ENCODE peak calls at places on chromosomes 6 and 20, in eight cellular contexts. One of them, this sample, is unnamed.

GRCh38 chr6:133130863-133131262 is 110.3 kb upstream of the EYA4 start:
- DNase-seq in CD8-positive, alpha-beta T cell: no peak
- DNase-seq in heart left ventricle: peak
- DNase-seq in tibial artery: no peak
- DNase-seq in ascending aorta: no peak
- DNase-seq in upper lobe of right lung: peak
- DNase-seq in astrocyte: peak
- DNase-seq in tibial nerve: no peak
- DNase-seq in this sample: peak

GRCh38 chr20:2379511-2380229 is 1.0 kb upstream of the TGM6 start:
- DNase-seq in CD8-positive, alpha-beta T cell: no peak
- DNase-seq in heart left ventricle: no peak
- DNase-seq in tibial artery: no peak
- DNase-seq in ascending aorta: no peak
- DNase-seq in upper lobe of right lung: no peak
- DNase-seq in astrocyte: no peak
- DNase-seq in tibial nerve: no peak
- DNase-seq in this sample: no peak

GRCh38 chr6:34692280-34692679 is 4.3 kb downstream of the ILRUN start:
- DNase-seq in CD8-positive, alpha-beta T cell: no peak
- DNase-seq in heart left ventricle: no peak
- DNase-seq in tibial artery: no peak
- DNase-seq in ascending aorta: no peak
- DNase-seq in upper lobe of right lung: no peak
- DNase-seq in astrocyte: no peak
- DNase-seq in tibial nerve: no peak
- DNase-seq in this sample: no peak

GRCh38 chr6:17965397-17965796 is 22.0 kb downstream of the KIF13A start:
- DNase-seq in CD8-positive, alpha-beta T cell: no peak
- DNase-seq in heart left ventricle: no peak
- DNase-seq in tibial artery: no peak
- DNase-seq in ascending aorta: no peak
- DNase-seq in upper lobe of right lung: no peak
- DNase-seq in astrocyte: peak
- DNase-seq in tibial nerve: no peak
- DNase-seq in this sample: no peak

GRCh38 chr6:52514514-52514913 is 62.3 kb downstream of the TRAM2 start:
- DNase-seq in CD8-positive, alpha-beta T cell: no peak
- DNase-seq in heart left ventricle: no peak
- DNase-seq in tibial artery: peak
- DNase-seq in ascending aorta: peak
- DNase-seq in upper lobe of right lung: no peak
- DNase-seq in astrocyte: peak
- DNase-seq in tibial nerve: peak
- DNase-seq in this sample: no peak

GRCh38 chr6:145685932-145686331 is 49.4 kb downstream of the EPM2A start:
- DNase-seq in CD8-positive, alpha-beta T cell: no peak
- DNase-seq in heart left ventricle: no peak
- DNase-seq in tibial artery: no peak
- DNase-seq in ascending aorta: no peak
- DNase-seq in upper lobe of right lung: no peak
- DNase-seq in astrocyte: no peak
- DNase-seq in tibial nerve: no peak
- DNase-seq in this sample: no peak

GRCh38 chr20:5859611-5860010 is 90.7 kb downstream of the TRMT6 start:
- DNase-seq in CD8-positive, alpha-beta T cell: no peak
- DNase-seq in heart left ventricle: no peak
- DNase-seq in tibial artery: no peak
- DNase-seq in ascending aorta: no peak
- DNase-seq in upper lobe of right lung: no peak
- DNase-seq in astrocyte: peak
- DNase-seq in tibial nerve: no peak
- DNase-seq in this sample: no peak

GRCh38 chr20:24208652-24209051 is 220.1 kb upstream of the GGTLC1 start:
- DNase-seq in CD8-positive, alpha-beta T cell: no peak
- DNase-seq in heart left ventricle: no peak
- DNase-seq in tibial artery: no peak
- DNase-seq in ascending aorta: no peak
- DNase-seq in upper lobe of right lung: no peak
- DNase-seq in astrocyte: no peak
- DNase-seq in tibial nerve: no peak
- DNase-seq in this sample: no peak

GRCh38 chr6:50128420-50129005 is 78.8 kb upstream of the DEFB112 start:
- DNase-seq in CD8-positive, alpha-beta T cell: no peak
- DNase-seq in heart left ventricle: no peak
- DNase-seq in tibial artery: no peak
- DNase-seq in ascending aorta: no peak
- DNase-seq in upper lobe of right lung: no peak
- DNase-seq in astrocyte: no peak
- DNase-seq in tibial nerve: no peak
- DNase-seq in this sample: no peak

GRCh38 chr6:47655719-47656595 is 42.4 kb upstream of the ADGRF4 start:
- DNase-seq in CD8-positive, alpha-beta T cell: no peak
- DNase-seq in heart left ventricle: no peak
- DNase-seq in tibial artery: no peak
- DNase-seq in ascending aorta: no peak
- DNase-seq in upper lobe of right lung: no peak
- DNase-seq in astrocyte: peak
- DNase-seq in tibial nerve: no peak
- DNase-seq in this sample: peak

GRCh38 chr6:89067796-89068195 is 12.8 kb upstream of the PNRC1 start:
- DNase-seq in CD8-positive, alpha-beta T cell: no peak
- DNase-seq in heart left ventricle: no peak
- DNase-seq in tibial artery: no peak
- DNase-seq in ascending aorta: no peak
- DNase-seq in upper lobe of right lung: no peak
- DNase-seq in astrocyte: no peak
- DNase-seq in tibial nerve: no peak
- DNase-seq in this sample: no peak

GRCh38 chr6:100203391-100203790 is 209.4 kb upstream of the MCHR2 start:
- DNase-seq in CD8-positive, alpha-beta T cell: no peak
- DNase-seq in heart left ventricle: no peak
- DNase-seq in tibial artery: no peak
- DNase-seq in ascending aorta: no peak
- DNase-seq in upper lobe of right lung: no peak
- DNase-seq in astrocyte: peak
- DNase-seq in tibial nerve: no peak
- DNase-seq in this sample: no peak

GRCh38 chr6:9482030-9482731 is 932.7 kb downstream of the TFAP2A start:
- DNase-seq in CD8-positive, alpha-beta T cell: no peak
- DNase-seq in heart left ventricle: no peak
- DNase-seq in tibial artery: no peak
- DNase-seq in ascending aorta: no peak
- DNase-seq in upper lobe of right lung: no peak
- DNase-seq in astrocyte: peak
- DNase-seq in tibial nerve: no peak
- DNase-seq in this sample: no peak

GRCh38 chr6:2684059-2684749 is 66.5 kb downstream of the MYLK4 start:
- DNase-seq in CD8-positive, alpha-beta T cell: no peak
- DNase-seq in heart left ventricle: no peak
- DNase-seq in tibial artery: no peak
- DNase-seq in ascending aorta: no peak
- DNase-seq in upper lobe of right lung: no peak
- DNase-seq in astrocyte: peak
- DNase-seq in tibial nerve: no peak
- DNase-seq in this sample: peak

GRCh38 chr6:36616888-36617521 is 22.8 kb downstream of the SRSF3 start:
- DNase-seq in CD8-positive, alpha-beta T cell: no peak
- DNase-seq in heart left ventricle: no peak
- DNase-seq in tibial artery: peak
- DNase-seq in ascending aorta: peak
- DNase-seq in upper lobe of right lung: peak
- DNase-seq in astrocyte: peak
- DNase-seq in tibial nerve: no peak
- DNase-seq in this sample: peak

GRCh38 chr20:37407573-37408002 is 61.6 kb downstream of the SRC start:
- DNase-seq in CD8-positive, alpha-beta T cell: no peak
- DNase-seq in heart left ventricle: peak
- DNase-seq in tibial artery: no peak
- DNase-seq in ascending aorta: no peak
- DNase-seq in upper lobe of right lung: no peak
- DNase-seq in astrocyte: no peak
- DNase-seq in tibial nerve: no peak
- DNase-seq in this sample: no peak

DNA sequence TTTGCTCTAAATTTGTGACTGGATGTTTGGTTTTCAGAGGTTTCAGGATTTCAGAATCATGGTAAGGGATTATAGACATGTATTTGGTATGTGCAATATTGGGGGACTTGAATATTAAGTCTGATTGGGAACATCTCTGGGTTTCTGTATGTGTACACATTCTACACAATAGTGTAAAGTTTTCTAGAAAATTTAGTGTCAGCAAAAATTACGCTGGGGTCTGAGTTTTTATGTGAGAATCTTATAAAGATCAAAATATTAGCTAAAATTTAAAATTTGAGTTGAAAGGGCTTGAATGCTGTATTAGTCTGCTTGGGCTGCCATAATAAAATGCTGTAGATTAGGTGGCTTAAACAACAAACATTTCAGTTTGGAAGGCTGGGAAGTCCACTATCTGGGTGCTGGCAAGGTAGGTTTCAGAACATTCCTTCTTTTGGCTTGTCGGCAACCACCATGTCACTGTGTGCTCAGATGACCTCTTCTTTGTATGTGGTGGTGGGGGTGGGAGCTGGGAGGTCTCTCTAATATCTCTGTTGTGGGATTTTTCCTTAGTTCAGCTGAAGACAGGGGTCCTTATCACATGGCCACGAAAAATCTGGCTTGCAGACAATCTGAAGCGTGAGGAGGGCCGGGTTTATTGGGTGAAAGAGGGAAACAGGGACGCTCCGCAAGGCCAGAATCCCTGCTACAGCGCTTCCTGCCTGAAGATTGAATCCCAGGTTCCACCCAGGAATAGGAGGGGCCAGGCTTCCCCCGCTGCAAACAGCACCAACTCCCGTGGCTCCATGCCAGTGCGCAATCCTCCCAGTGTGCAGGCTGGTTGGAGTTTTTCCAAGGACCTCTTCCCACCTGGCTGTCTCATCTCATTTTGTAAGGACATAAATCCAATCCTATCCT is 299.7 kb downstream of the PLCB1 start:
- DNase-seq in CD8-positive, alpha-beta T cell: no peak
- DNase-seq in heart left ventricle: peak
- DNase-seq in tibial artery: no peak
- DNase-seq in ascending aorta: no peak
- DNase-seq in upper lobe of right lung: peak
- DNase-seq in astrocyte: no peak
- DNase-seq in tibial nerve: peak
- DNase-seq in this sample: no peak
- H3K27ac ChIP-seq in CD8-positive, alpha-beta T cell: no peak
- H3K27ac ChIP-seq in heart left ventricle: peak
- H3K27ac ChIP-seq in tibial artery: no peak
- H3K27ac ChIP-seq in ascending aorta: no peak
- H3K27ac ChIP-seq in upper lobe of right lung: no peak
- H3K27ac ChIP-seq in astrocyte: no peak
- H3K27ac ChIP-seq in tibial nerve: peak
- H3K27ac ChIP-seq in this sample: no peak

GRCh38 chr20:18587665-18588553 is at the start of gene DTD1:
- DNase-seq in CD8-positive, alpha-beta T cell: peak
- DNase-seq in heart left ventricle: peak
- DNase-seq in tibial artery: peak
- DNase-seq in ascending aorta: peak
- DNase-seq in upper lobe of right lung: peak
- DNase-seq in astrocyte: peak
- DNase-seq in tibial nerve: peak
- DNase-seq in this sample: peak
- TF ChIP-seq CTCF in CD8-positive, alpha-beta T cell: peak
- TF ChIP-seq CTCF in heart left ventricle: peak
- TF ChIP-seq CTCF in tibial artery: peak
- TF ChIP-seq CTCF in ascending aorta: peak
- TF ChIP-seq CTCF in upper lobe of right lung: peak
- TF ChIP-seq CTCF in astrocyte: peak
- TF ChIP-seq CTCF in tibial nerve: peak
- TF ChIP-seq CTCF in this sample: peak

GRCh38 chr6:1024161-1024560 is 287.7 kb upstream of the FOXQ1 start:
- DNase-seq in CD8-positive, alpha-beta T cell: no peak
- DNase-seq in heart left ventricle: no peak
- DNase-seq in tibial artery: no peak
- DNase-seq in ascending aorta: no peak
- DNase-seq in upper lobe of right lung: no peak
- DNase-seq in astrocyte: no peak
- DNase-seq in tibial nerve: no peak
- DNase-seq in this sample: no peak
- H3K27ac ChIP-seq in CD8-positive, alpha-beta T cell: no peak
- H3K27ac ChIP-seq in heart left ventricle: no peak
- H3K27ac ChIP-seq in tibial artery: no peak
- H3K27ac ChIP-seq in ascending aorta: no peak
- H3K27ac ChIP-seq in upper lobe of right lung: no peak
- H3K27ac ChIP-seq in astrocyte: no peak
- H3K27ac ChIP-seq in tibial nerve: no peak
- H3K27ac ChIP-seq in this sample: no peak

DNA sequence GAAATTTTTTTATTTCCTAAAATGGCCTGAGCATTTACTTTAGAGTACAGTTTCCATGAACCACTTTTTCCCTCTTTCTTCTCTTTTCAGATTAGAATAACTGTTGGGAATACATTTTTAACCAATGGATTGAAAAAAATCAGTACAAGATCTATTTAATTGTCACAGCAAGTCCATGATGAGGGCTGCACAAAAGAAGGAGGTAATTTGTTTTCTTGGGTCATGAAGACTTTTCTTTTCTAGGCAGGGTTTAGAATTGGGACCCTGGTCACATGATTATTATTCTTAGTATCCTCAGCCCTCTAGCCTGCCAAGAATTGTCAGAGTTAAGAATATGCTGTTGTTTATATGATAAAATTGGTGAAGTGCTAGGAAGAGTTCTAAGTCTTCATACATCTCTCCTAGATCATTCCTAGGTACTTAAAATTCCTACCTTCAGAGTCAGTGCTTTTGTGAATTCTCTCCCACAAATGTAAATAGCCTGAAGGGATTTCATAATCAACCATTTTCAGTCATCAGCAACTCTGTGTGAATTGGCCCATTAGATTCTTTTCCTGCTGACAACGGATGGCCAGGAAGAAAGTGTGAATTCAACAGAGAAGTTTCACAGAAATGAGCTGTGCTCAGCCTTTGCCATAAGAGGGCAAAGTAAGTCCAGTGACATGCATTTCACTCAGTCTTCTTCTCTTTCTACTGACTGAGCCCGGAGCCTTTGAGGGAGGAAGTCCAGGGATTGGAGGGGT is 32.4 kb upstream of the TPBG start:
- DNase-seq in CD8-positive, alpha-beta T cell: no peak
- DNase-seq in heart left ventricle: no peak
- DNase-seq in tibial artery: no peak
- DNase-seq in ascending aorta: no peak
- DNase-seq in upper lobe of right lung: no peak
- DNase-seq in astrocyte: peak
- DNase-seq in tibial nerve: no peak
- DNase-seq in this sample: no peak
- TF ChIP-seq CTCF in CD8-positive, alpha-beta T cell: no peak
- TF ChIP-seq CTCF in heart left ventricle: no peak
- TF ChIP-seq CTCF in tibial artery: no peak
- TF ChIP-seq CTCF in ascending aorta: no peak
- TF ChIP-seq CTCF in upper lobe of right lung: no peak
- TF ChIP-seq CTCF in astrocyte: no peak
- TF ChIP-seq CTCF in tibial nerve: no peak
- TF ChIP-seq CTCF in this sample: peak

GRCh38 chr6:161422710-161423109 is 148.8 kb upstream of the AGPAT4 start:
- DNase-seq in CD8-positive, alpha-beta T cell: no peak
- DNase-seq in heart left ventricle: no peak
- DNase-seq in tibial artery: no peak
- DNase-seq in ascending aorta: no peak
- DNase-seq in upper lobe of right lung: no peak
- DNase-seq in astrocyte: no peak
- DNase-seq in tibial nerve: no peak
- DNase-seq in this sample: no peak
- H3K27ac ChIP-seq in CD8-positive, alpha-beta T cell: no peak
- H3K27ac ChIP-seq in heart left ventricle: no peak
- H3K27ac ChIP-seq in tibial artery: no peak
- H3K27ac ChIP-seq in ascending aorta: no peak
- H3K27ac ChIP-seq in upper lobe of right lung: no peak
- H3K27ac ChIP-seq in astrocyte: no peak
- H3K27ac ChIP-seq in tibial nerve: no peak
- H3K27ac ChIP-seq in this sample: no peak